ENCODE peak calls at places on chromosomes 1 and 21, in four cellular contexts. T, U, Z and Q are unnamed samples.
A peak's percentile ranks its signal among the peaks of the same experiment; 100 is the strongest.

GRCh38 chr21:33794586-33794985 is 121.0 kb downstream of the ATP5PO start:
- DNase-seq in T (no peak), U (no peak), Z (no peak), Q (no peak)

GRCh38 chr1:114719424-114719787 is 2.8 kb upstream of the NRAS start:
- DNase-seq in T (no peak), U (no peak), Z (no peak), Q (no peak)

GRCh38 chr1:81848880-81849500 is 48.3 kb downstream of the ADGRL2 start:
- DNase-seq in T (no peak), U (no peak), Z (no peak), Q (no peak)

GRCh38 chr1:72271555-72272096 is 10.7 kb downstream of the NEGR1 start:
- DNase-seq in T (no peak), U (no peak), Z (no peak), Q (no peak)

GRCh38 chr1:74611887-74612286 is 61.7 kb downstream of the ERICH3 start:
- DNase-seq in T (no peak), U (no peak), Z (no peak), Q (no peak)

GRCh38 chr1:107662976-107663375 is 302.0 kb downstream of the VAV3 start:
- DNase-seq in T (no peak), U (no peak), Z (no peak), Q (no peak)

GRCh38 chr1:45960930-45961715 is 157.7 kb downstream of the MAST2 start:
- DNase-seq in T (no peak), U (no peak), Z (no peak), Q (no peak)

GRCh38 chr1:67041836-67042503 is 12.0 kb downstream of the SLC35D1 start:
- DNase-seq in T (no peak), U (no peak), Z (no peak), Q (no peak)

GRCh38 chr1:20284625-20285024 is 6.0 kb upstream of the VWA5B1 start:
- DNase-seq in T (no peak), U (no peak), Z (no peak), Q (no peak)
- H3K27me3 ChIP-seq in T (peaks cover 8% of the 10 kb centered on the region), U (peaks cover 4% of the 10 kb centered on the region), Z (peaks cover 23% of the 10 kb centered on the region), Q (peaks cover 21% of the 10 kb centered on the region)

GRCh38 chr21:15207231-15207630 is 142.4 kb upstream of the NRIP1 start:
- DNase-seq in T (no peak), U (no peak), Z (no peak), Q (no peak)

GRCh38 chr21:15206514-15206913 is 141.7 kb upstream of the NRIP1 start:
- DNase-seq in T (no peak), U (no peak), Z (no peak), Q (no peak)

GRCh38 chr21:15204887-15205286 is 140.1 kb upstream of the NRIP1 start:
- DNase-seq in T (no peak), U (peak; percentile 24), Z (no peak), Q (no peak)

GRCh38 chr21:15203740-15204139 is 138.9 kb upstream of the NRIP1 start:
- DNase-seq in T (no peak), U (no peak), Z (no peak), Q (no peak)

GRCh38 chr21:15204140-15204774 is 139.5 kb upstream of the NRIP1 start:
- DNase-seq in T (no peak), U (no peak), Z (no peak), Q (no peak)
- H3K27ac ChIP-seq in T (no peak overlapping the region), U (peak overlapping the region; percentile 75), Z (no peak overlapping the region), Q (no peak overlapping the region)

GRCh38 chr1:43974443-43975248 is at the start of gene ATP6V0B:
- DNase-seq in T (peak; percentile 88), U (peak; percentile 97), Z (peak; percentile 78), Q (peak; percentile 99)
- TF ChIP-seq CTCF in T (no peak), U (peak; percentile 20), Z (no peak), Q (peak; percentile 63)

GRCh38 chr1:110213143-110213540 is 3.0 kb downstream of the KCNC4 start:
- DNase-seq in T (no peak), U (no peak), Z (no peak), Q (no peak)

GRCh38 chr1:110211503-110212164 is 1.5 kb downstream of the KCNC4 start:
- DNase-seq in T (no peak), U (no peak), Z (no peak), Q (peak; percentile 88)

GRCh38 chr1:110214454-110215404 is 4.6 kb downstream of the KCNC4 start:
- DNase-seq in T (no peak), U (no peak), Z (no peak), Q (no peak)

GRCh38 chr1:110210604-110211502 is 739 bp downstream of the KCNC4 start:
- DNase-seq in T (peak; percentile 57), U (peak; percentile 52), Z (no peak), Q (peak; percentile 92)

GRCh38 chr1:110212165-110213142 is 2.3 kb downstream of the KCNC4 start:
- DNase-seq in T (no peak), U (peak; percentile 20), Z (no peak), Q (no peak)
- H3K27me3 ChIP-seq in T (no peaks in the 10 kb centered on the region), U (no peaks in the 10 kb centered on the region), Z (peaks cover 34% of the 10 kb centered on the region), Q (peaks cover 21% of the 10 kb centered on the region)

GRCh38 chr1:201490708-201491131 is 16.2 kb downstream of the CSRP1 start:
- DNase-seq in T (no peak), U (no peak), Z (no peak), Q (no peak)
- H3K27ac ChIP-seq in T (no peak overlapping the region), U (no peak overlapping the region), Z (peak overlapping the region; percentile 61), Q (peak overlapping the region; percentile 73)

DNA sequence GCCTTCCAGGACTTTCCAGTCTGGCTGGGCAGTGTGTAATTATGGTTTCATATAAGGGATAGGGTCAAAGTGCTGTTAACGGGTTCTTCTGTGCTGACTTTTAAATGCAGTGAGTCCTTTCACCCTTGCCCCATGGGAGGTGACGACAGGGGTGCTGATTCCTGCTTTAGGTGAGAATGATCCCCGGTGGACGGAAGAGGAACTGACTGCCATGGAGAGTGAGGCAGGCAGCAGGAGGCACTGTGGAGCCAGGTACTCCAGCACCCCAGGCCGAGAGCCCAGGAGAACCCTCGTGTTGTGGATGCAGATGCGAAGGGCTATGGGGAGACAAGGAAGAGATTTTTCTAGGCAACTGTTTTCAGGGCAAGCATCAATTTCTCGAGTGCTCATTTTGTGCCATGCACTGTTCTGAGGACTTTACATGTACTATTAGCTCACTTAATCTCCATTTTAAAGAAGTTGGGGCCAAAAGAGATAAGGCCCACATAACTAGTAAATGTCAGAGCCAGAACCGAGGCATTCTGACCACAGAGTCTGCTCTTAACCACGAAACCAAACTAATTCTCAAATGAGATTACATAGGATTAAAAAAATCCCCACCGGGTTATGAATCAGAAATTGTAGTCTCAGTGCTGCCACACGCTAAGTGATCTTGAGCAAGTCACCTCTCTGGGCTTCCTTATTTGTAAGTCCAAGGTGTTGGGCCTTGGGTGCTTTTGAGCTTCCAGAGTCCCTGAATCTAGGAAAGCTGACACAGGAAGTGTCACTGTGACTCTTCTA is 28.2 kb downstream of the STPG1 start:
- DNase-seq in T (peak; percentile 40), U (no peak), Z (no peak), Q (no peak)
- TF ChIP-seq CTCF in T (peak; percentile 32), U (no peak), Z (peak; percentile 60), Q (no peak)

GRCh38 chr1:19696820-19697219 is 32.1 kb downstream of the HTR6 start:
- DNase-seq in T (no peak), U (no peak), Z (no peak), Q (no peak)
- H3K27me3 ChIP-seq in T (no peaks in the 10 kb centered on the region), U (no peaks in the 10 kb centered on the region), Z (no peaks in the 10 kb centered on the region), Q (no peaks in the 10 kb centered on the region)

GRCh38 chr1:30323841-30324240 is 399.5 kb downstream of the MATN1 start:
- DNase-seq in T (no peak), U (no peak), Z (no peak), Q (no peak)

GRCh38 chr1:30323352-30323751 is 400.0 kb downstream of the MATN1 start:
- DNase-seq in T (no peak), U (no peak), Z (no peak), Q (no peak)

GRCh38 chr1:30325085-30325935 is 398.1 kb downstream of the MATN1 start:
- DNase-seq in T (no peak), U (no peak), Z (no peak), Q (no peak)

GRCh38 chr1:30325999-30326398 is 397.4 kb downstream of the MATN1 start:
- DNase-seq in T (no peak), U (no peak), Z (no peak), Q (no peak)

DNA sequence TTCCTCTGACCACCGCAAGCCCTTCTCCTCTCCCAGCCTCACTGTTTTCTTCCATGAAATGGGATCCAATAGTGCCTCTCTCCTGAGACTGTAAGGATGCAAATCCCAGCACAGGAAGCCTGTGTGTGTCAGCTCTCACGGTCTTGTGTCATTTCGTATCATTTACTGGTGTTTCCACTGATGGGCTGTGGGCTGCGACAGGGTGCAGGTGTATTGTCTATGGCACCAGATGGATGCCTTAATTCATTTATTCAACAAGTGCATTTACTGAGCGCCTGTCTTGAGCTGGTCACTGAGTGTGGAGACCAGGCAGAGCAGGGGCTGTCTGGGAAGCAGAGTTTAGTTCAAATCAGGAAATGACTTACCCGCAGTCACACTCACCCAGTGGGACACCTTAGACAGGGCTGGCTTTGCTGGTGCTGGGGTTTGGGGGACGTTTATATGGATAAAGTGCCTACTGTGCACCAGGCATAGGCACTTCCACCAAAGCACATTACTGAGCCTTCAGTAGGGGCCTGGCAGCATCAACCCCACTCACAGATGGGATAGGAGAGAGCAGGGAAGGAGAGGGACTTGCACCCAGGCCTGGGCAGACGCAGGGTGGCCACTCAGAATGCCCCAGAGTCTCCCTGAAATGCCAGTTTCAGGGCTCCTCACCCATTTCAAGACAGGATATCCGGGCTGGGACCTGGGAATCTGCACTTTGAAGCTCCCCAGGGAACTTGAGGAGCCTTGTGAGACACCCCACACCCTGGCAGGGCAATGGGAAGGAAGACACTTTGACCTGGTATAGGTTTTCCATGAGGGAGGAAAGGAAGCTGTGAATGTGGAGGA is 398.9 kb downstream of the MATN1 start:
- DNase-seq in T (no peak), U (no peak), Z (no peak), Q (no peak)
- H3K27ac ChIP-seq in T (no peak overlapping the region), U (no peak overlapping the region), Z (no peak overlapping the region), Q (no peak overlapping the region)

DNA sequence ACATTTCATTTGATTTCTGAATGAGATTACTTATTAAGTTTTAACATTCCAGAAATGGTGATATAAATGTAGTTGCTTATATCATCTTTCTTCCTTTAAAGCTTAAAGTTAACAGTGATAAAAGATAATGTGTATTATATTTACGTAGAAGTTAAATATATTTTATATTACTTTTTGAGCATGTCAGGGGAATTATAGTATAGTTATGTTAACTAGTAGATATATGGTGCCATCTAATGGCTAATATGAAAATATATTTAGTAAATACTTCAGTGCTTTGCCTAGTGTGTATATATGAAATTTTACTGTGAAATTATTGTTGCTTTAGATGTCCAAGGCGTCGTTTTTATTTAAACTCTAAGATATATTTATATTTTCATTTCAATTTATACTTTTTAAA is 51.5 kb downstream of the SYT14 start:
- DNase-seq in T (no peak), U (no peak), Z (no peak), Q (no peak)
- TF ChIP-seq CTCF in T (peak; percentile 21), U (peak; percentile 34), Z (peak; percentile 27), Q (peak; percentile 18)